ENCODE peak calls at places on chromosomes 3 and 15, in nine cellular contexts. One of them, this sample, is unnamed.
A peak's percentile ranks its signal among the peaks of the same experiment; 100 is the strongest.

GRCh38 chr3:149576071-149576564 is 81.7 kb downstream of the WWTR1 start:
- DNase-seq in osteoblast: peak; percentile 68
- DNase-seq in IMR-90: peak; percentile 99
- DNase-seq in PC-3: peak; percentile 98
- DNase-seq in fibroblast of lung: peak; percentile 99
- DNase-seq in neural progenitor cell: peak; percentile 50
- DNase-seq in OCI-LY7: no peak
- DNase-seq in keratinocyte: peak; percentile 76
- DNase-seq in hepatocyte: peak; percentile 59
- DNase-seq in this sample: no peak

GRCh38 chr15:81548350-81549116 is 174.5 kb upstream of the TMC3 start:
- DNase-seq in osteoblast: no peak
- DNase-seq in IMR-90: peak; percentile 49
- DNase-seq in PC-3: peak; percentile 40
- DNase-seq in fibroblast of lung: peak; percentile 16
- DNase-seq in neural progenitor cell: no peak
- DNase-seq in OCI-LY7: no peak
- DNase-seq in keratinocyte: no peak
- DNase-seq in hepatocyte: peak; percentile 16
- DNase-seq in this sample: no peak

GRCh38 chr15:67174864-67175573 is 79.4 kb downstream of the AAGAB start:
- DNase-seq in osteoblast: peak; percentile 58
- DNase-seq in IMR-90: peak; percentile 68
- DNase-seq in PC-3: peak; percentile 94
- DNase-seq in fibroblast of lung: peak; percentile 61
- DNase-seq in neural progenitor cell: no peak
- DNase-seq in OCI-LY7: peak; percentile 27
- DNase-seq in keratinocyte: peak; percentile 95
- DNase-seq in hepatocyte: peak; percentile 66
- DNase-seq in this sample: no peak

GRCh38 chr15:72319985-72320671 is at the start of gene CELF6:
- DNase-seq in osteoblast: peak; percentile 97
- DNase-seq in IMR-90: peak; percentile 79
- DNase-seq in PC-3: peak; percentile 42
- DNase-seq in fibroblast of lung: peak; percentile 80
- DNase-seq in neural progenitor cell: peak; percentile 99
- DNase-seq in OCI-LY7: no peak
- DNase-seq in keratinocyte: no peak
- DNase-seq in hepatocyte: peak; percentile 89
- DNase-seq in this sample: peak; percentile 92

GRCh38 chr15:44530653-44531052 is 6.3 kb upstream of the EIF3J start:
- DNase-seq in osteoblast: no peak
- DNase-seq in IMR-90: peak; percentile 12
- DNase-seq in PC-3: no peak
- DNase-seq in fibroblast of lung: no peak
- DNase-seq in neural progenitor cell: no peak
- DNase-seq in OCI-LY7: no peak
- DNase-seq in keratinocyte: no peak
- DNase-seq in hepatocyte: no peak
- DNase-seq in this sample: no peak

GRCh38 chr3:126516936-126517290 is 660 bp downstream of the UROC1 start:
- DNase-seq in osteoblast: peak; percentile 82
- DNase-seq in IMR-90: no peak
- DNase-seq in PC-3: no peak
- DNase-seq in fibroblast of lung: no peak
- DNase-seq in neural progenitor cell: no peak
- DNase-seq in OCI-LY7: no peak
- DNase-seq in keratinocyte: no peak
- DNase-seq in hepatocyte: no peak
- DNase-seq in this sample: no peak

GRCh38 chr15:31342381-31342780 is 15.7 kb downstream of the KLF13 start:
- DNase-seq in osteoblast: peak; percentile 82
- DNase-seq in IMR-90: no peak
- DNase-seq in PC-3: no peak
- DNase-seq in fibroblast of lung: no peak
- DNase-seq in neural progenitor cell: no peak
- DNase-seq in OCI-LY7: no peak
- DNase-seq in keratinocyte: no peak
- DNase-seq in hepatocyte: no peak
- DNase-seq in this sample: no peak

GRCh38 chr3:122816587-122816986 is 21.7 kb downstream of the SLC49A4 start:
- DNase-seq in osteoblast: no peak
- DNase-seq in IMR-90: no peak
- DNase-seq in PC-3: no peak
- DNase-seq in fibroblast of lung: no peak
- DNase-seq in neural progenitor cell: no peak
- DNase-seq in OCI-LY7: no peak
- DNase-seq in keratinocyte: no peak
- DNase-seq in hepatocyte: no peak
- DNase-seq in this sample: no peak

GRCh38 chr15:52797625-52798501 is 7.7 kb upstream of the ONECUT1 start:
- DNase-seq in osteoblast: peak; percentile 77
- DNase-seq in IMR-90: no peak
- DNase-seq in PC-3: no peak
- DNase-seq in fibroblast of lung: no peak
- DNase-seq in neural progenitor cell: no peak
- DNase-seq in OCI-LY7: no peak
- DNase-seq in keratinocyte: no peak
- DNase-seq in hepatocyte: no peak
- DNase-seq in this sample: no peak

GRCh38 chr3:128427872-128428822 is 38.5 kb downstream of the DNAJB8 start:
- DNase-seq in osteoblast: peak; percentile 92
- DNase-seq in IMR-90: no peak
- DNase-seq in PC-3: no peak
- DNase-seq in fibroblast of lung: no peak
- DNase-seq in neural progenitor cell: peak; percentile 50
- DNase-seq in OCI-LY7: no peak
- DNase-seq in keratinocyte: no peak
- DNase-seq in hepatocyte: no peak
- DNase-seq in this sample: no peak

GRCh38 chr3:187994221-187995085 is 159.5 kb upstream of the LPP start:
- DNase-seq in osteoblast: no peak
- DNase-seq in IMR-90: peak; percentile 73
- DNase-seq in PC-3: peak; percentile 29
- DNase-seq in fibroblast of lung: peak; percentile 93
- DNase-seq in neural progenitor cell: no peak
- DNase-seq in OCI-LY7: no peak
- DNase-seq in keratinocyte: no peak
- DNase-seq in hepatocyte: no peak
- DNase-seq in this sample: peak; percentile 41

GRCh38 chr3:117399311-117400068 is 689.9 kb downstream of the TUSC7 start:
- DNase-seq in osteoblast: no peak
- DNase-seq in IMR-90: peak; percentile 82
- DNase-seq in PC-3: no peak
- DNase-seq in fibroblast of lung: peak; percentile 63
- DNase-seq in neural progenitor cell: peak; percentile 62
- DNase-seq in OCI-LY7: no peak
- DNase-seq in keratinocyte: no peak
- DNase-seq in hepatocyte: no peak
- DNase-seq in this sample: no peak

DNA sequence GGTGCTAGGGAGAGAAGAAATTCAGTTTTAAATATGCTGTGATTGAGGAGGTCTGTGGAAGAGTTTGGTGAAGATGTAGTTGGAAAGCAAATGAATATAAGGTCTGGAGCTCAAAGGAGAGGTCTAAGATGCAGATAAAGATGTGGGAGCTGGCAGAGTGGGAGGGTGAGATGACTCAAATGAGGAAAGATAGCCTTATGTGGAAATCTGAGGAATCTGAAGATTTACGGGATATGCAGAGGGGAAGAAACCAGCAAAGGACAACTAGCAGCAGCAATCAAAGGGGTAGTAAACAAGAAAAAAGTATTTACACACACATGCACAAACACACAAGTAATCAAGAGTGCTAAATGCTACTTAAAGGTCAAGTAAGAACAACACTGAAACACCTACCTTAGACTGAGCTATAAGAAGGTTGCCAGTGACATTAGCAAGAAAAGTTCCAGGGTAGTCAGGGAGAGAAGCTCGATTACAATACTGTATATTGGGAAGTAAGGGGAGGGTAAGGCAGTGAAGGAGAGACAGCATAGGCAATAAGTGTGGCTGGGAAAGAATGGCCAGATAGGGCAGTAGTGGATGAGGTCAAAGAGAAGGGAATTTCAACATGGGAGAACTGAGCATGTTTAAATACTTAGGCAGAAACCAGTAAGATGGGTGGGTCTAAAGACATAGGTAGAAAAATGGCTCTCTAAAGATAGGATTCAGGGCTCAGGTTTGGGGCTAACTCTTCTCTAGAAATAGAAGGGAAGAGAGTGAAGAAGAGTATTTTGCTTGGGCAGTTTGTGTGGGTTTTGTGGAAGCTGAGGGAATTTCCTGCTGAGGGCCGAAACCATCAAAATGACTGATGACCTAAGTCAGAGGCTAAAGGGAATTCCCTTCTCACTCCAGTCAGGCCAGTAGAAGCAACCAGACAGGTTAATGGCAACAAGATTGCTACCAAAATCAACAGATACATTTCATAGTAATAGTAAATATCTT is 8.9 kb downstream of the CMTM6 start:
- DNase-seq in osteoblast: no peak
- DNase-seq in IMR-90: peak; percentile 40
- DNase-seq in PC-3: no peak
- DNase-seq in fibroblast of lung: peak; percentile 65
- DNase-seq in neural progenitor cell: no peak
- DNase-seq in OCI-LY7: no peak
- DNase-seq in keratinocyte: no peak
- DNase-seq in hepatocyte: no peak
- DNase-seq in this sample: no peak
- H4K20me1 ChIP-seq in osteoblast: peaks cover 30% of the 10 kb centered on the region
- H4K20me1 ChIP-seq in IMR-90: peaks cover 30% of the 10 kb centered on the region
- H4K20me1 ChIP-seq in PC-3: no peaks in the 10 kb centered on the region
- H4K20me1 ChIP-seq in fibroblast of lung: no peaks in the 10 kb centered on the region
- H4K20me1 ChIP-seq in neural progenitor cell: peaks cover 20% of the 10 kb centered on the region
- H4K20me1 ChIP-seq in OCI-LY7: no peaks in the 10 kb centered on the region
- H4K20me1 ChIP-seq in keratinocyte: no peaks in the 10 kb centered on the region
- H4K20me1 ChIP-seq in hepatocyte: peaks cover 27% of the 10 kb centered on the region
- H4K20me1 ChIP-seq in this sample: no peaks in the 10 kb centered on the region

GRCh38 chr3:47838503-47838902 is 35.6 kb downstream of the DHX30 start:
- DNase-seq in osteoblast: peak; percentile 65
- DNase-seq in IMR-90: no peak
- DNase-seq in PC-3: no peak
- DNase-seq in fibroblast of lung: no peak
- DNase-seq in neural progenitor cell: no peak
- DNase-seq in OCI-LY7: no peak
- DNase-seq in keratinocyte: no peak
- DNase-seq in hepatocyte: no peak
- DNase-seq in this sample: no peak
- H4K20me1 ChIP-seq in osteoblast: peaks cover 32% of the 10 kb centered on the region
- H4K20me1 ChIP-seq in IMR-90: peaks cover 23% of the 10 kb centered on the region
- H4K20me1 ChIP-seq in PC-3: peaks cover 10% of the 10 kb centered on the region
- H4K20me1 ChIP-seq in fibroblast of lung: no peaks in the 10 kb centered on the region
- H4K20me1 ChIP-seq in neural progenitor cell: peaks cover 45% of the 10 kb centered on the region
- H4K20me1 ChIP-seq in OCI-LY7: no peaks in the 10 kb centered on the region
- H4K20me1 ChIP-seq in keratinocyte: peaks cover 10% of the 10 kb centered on the region
- H4K20me1 ChIP-seq in hepatocyte: no peaks in the 10 kb centered on the region
- H4K20me1 ChIP-seq in this sample: peaks cover 8% of the 10 kb centered on the region

GRCh38 chr15:22973286-22973685 is 6.9 kb downstream of the CYFIP1 start:
- DNase-seq in osteoblast: no peak
- DNase-seq in IMR-90: no peak
- DNase-seq in PC-3: no peak
- DNase-seq in fibroblast of lung: no peak
- DNase-seq in neural progenitor cell: no peak
- DNase-seq in OCI-LY7: no peak
- DNase-seq in keratinocyte: no peak
- DNase-seq in hepatocyte: no peak
- DNase-seq in this sample: no peak

GRCh38 chr15:22979699-22980188 is 424 bp downstream of the CYFIP1 start:
- DNase-seq in osteoblast: peak; percentile 94
- DNase-seq in IMR-90: peak; percentile 25
- DNase-seq in PC-3: peak; percentile 25
- DNase-seq in fibroblast of lung: peak; percentile 36
- DNase-seq in neural progenitor cell: peak; percentile 78
- DNase-seq in OCI-LY7: no peak
- DNase-seq in keratinocyte: no peak
- DNase-seq in hepatocyte: peak; percentile 49
- DNase-seq in this sample: no peak

GRCh38 chr15:22978691-22979068 is 1.5 kb downstream of the CYFIP1 start:
- DNase-seq in osteoblast: peak; percentile 82
- DNase-seq in IMR-90: no peak
- DNase-seq in PC-3: no peak
- DNase-seq in fibroblast of lung: no peak
- DNase-seq in neural progenitor cell: peak; percentile 17
- DNase-seq in OCI-LY7: no peak
- DNase-seq in keratinocyte: no peak
- DNase-seq in hepatocyte: no peak
- DNase-seq in this sample: no peak

GRCh38 chr15:22979069-22979698 is 984 bp downstream of the CYFIP1 start:
- DNase-seq in osteoblast: peak; percentile 90
- DNase-seq in IMR-90: peak; percentile 42
- DNase-seq in PC-3: peak; percentile 71
- DNase-seq in fibroblast of lung: peak; percentile 59
- DNase-seq in neural progenitor cell: peak; percentile 69
- DNase-seq in OCI-LY7: no peak
- DNase-seq in keratinocyte: no peak
- DNase-seq in hepatocyte: peak; percentile 76
- DNase-seq in this sample: no peak

DNA sequence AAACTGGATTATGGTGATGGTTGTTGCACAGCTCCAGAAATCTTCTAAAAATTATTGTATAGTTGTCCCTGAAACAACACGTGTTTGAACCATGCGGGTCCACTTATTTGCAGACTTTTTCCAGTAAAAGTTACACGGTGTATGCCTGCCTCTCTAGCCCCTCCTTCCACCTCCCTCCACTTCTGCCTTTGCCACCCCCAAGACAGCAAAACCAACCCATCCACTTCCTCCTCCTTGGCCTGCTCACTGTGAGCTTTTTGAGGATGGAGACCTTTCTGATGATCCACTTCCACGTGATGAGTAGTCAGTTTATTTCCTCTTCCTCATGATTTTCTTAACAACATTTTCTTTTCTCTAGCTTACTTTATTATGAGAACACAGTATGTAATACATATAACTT is 5.4 kb downstream of the CYFIP1 start:
- DNase-seq in osteoblast: peak; percentile 35
- DNase-seq in IMR-90: no peak
- DNase-seq in PC-3: no peak
- DNase-seq in fibroblast of lung: no peak
- DNase-seq in neural progenitor cell: no peak
- DNase-seq in OCI-LY7: no peak
- DNase-seq in keratinocyte: no peak
- DNase-seq in hepatocyte: no peak
- DNase-seq in this sample: no peak
- H4K20me1 ChIP-seq in osteoblast: peaks cover 91% of the 10 kb centered on the region
- H4K20me1 ChIP-seq in IMR-90: peaks cover 84% of the 10 kb centered on the region
- H4K20me1 ChIP-seq in PC-3: peaks cover 19% of the 10 kb centered on the region
- H4K20me1 ChIP-seq in fibroblast of lung: no peaks in the 10 kb centered on the region
- H4K20me1 ChIP-seq in neural progenitor cell: peaks cover 63% of the 10 kb centered on the region
- H4K20me1 ChIP-seq in OCI-LY7: no peaks in the 10 kb centered on the region
- H4K20me1 ChIP-seq in keratinocyte: peaks cover 15% of the 10 kb centered on the region
- H4K20me1 ChIP-seq in hepatocyte: peaks cover 67% of the 10 kb centered on the region
- H4K20me1 ChIP-seq in this sample: no peaks in the 10 kb centered on the region

DNA sequence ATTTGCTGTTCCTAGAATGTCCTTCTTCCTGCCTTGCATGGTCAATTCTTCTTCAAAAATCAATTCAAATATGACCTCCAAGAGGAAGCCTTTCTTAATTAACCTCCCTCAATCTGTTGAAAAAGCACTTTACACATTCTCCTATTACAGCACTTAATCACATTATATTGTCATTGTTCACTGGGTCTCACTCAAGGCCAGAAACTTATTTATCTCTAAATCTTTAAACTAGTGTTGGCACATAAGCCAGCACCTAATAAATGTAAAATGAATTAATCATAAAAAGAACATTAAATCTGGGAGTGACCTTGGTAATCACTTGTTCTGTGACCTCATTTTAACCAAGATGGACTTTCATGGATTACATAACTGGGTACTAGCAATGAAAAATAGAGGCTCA is 22.2 kb downstream of the MSL2 start:
- DNase-seq in osteoblast: no peak
- DNase-seq in IMR-90: no peak
- DNase-seq in PC-3: no peak
- DNase-seq in fibroblast of lung: no peak
- DNase-seq in neural progenitor cell: no peak
- DNase-seq in OCI-LY7: no peak
- DNase-seq in keratinocyte: no peak
- DNase-seq in hepatocyte: no peak
- DNase-seq in this sample: no peak
- H4K20me1 ChIP-seq in osteoblast: peaks cover 84% of the 10 kb centered on the region
- H4K20me1 ChIP-seq in IMR-90: peaks cover 98% of the 10 kb centered on the region
- H4K20me1 ChIP-seq in PC-3: peaks cover 24% of the 10 kb centered on the region
- H4K20me1 ChIP-seq in fibroblast of lung: peaks cover 2% of the 10 kb centered on the region
- H4K20me1 ChIP-seq in neural progenitor cell: peaks cover 98% of the 10 kb centered on the region
- H4K20me1 ChIP-seq in OCI-LY7: peaks cover 41% of the 10 kb centered on the region
- H4K20me1 ChIP-seq in keratinocyte: no peaks in the 10 kb centered on the region
- H4K20me1 ChIP-seq in hepatocyte: peaks cover 100% of the 10 kb centered on the region
- H4K20me1 ChIP-seq in this sample: peaks cover 43% of the 10 kb centered on the region